ENCODE peak calls at places on chromosome 4, in five cellular contexts. F is PC-3, H is MM.1S, Y is GM23338, A is HCT116. D is an unnamed sample. For H3K4me1, the result is how much of the 10 kb centered on the place peaks cover.

GRCh38 chr4:144185086-144185485 is 44.6 kb upstream of the GYPA start:
- DNase-seq in F (no peak), Y (no peak), H (no peak), A (no peak), D (no peak)

GRCh38 chr4:70113656-70114055 is 40.4 kb upstream of the PRR27 start:
- DNase-seq in A (no peak), F (no peak), Y (no peak), H (no peak), D (no peak)

GRCh38 chr4:40626183-40626990 is 3.3 kb downstream of the RBM47 start:
- DNase-seq in A (no peak), H (no peak), Y (peak), F (peak), D (no peak)

GRCh38 chr4:147639388-147639787 is 22.2 kb downstream of the TMEM184C start:
- DNase-seq in Y (no peak), F (no peak), A (no peak), H (no peak), D (no peak)

GRCh38 chr4:7270121-7270520 is 77.8 kb downstream of the SORCS2 start:
- DNase-seq in Y (no peak), F (no peak), H (no peak), A (no peak), D (no peak)

GRCh38 chr4:177047851-177048174 is 255.1 kb upstream of the VEGFC start:
- DNase-seq in Y (no peak), A (no peak), F (peak), H (no peak), D (no peak)

GRCh38 chr4:10629394-10629793 is 55.2 kb downstream of the CLNK start:
- DNase-seq in A (no peak), H (no peak), Y (no peak), F (no peak), D (no peak)

GRCh38 chr4:23038626-23039245 is 346.0 kb downstream of the GBA3 start:
- DNase-seq in F (peak), A (no peak), Y (no peak), H (no peak), D (no peak)

GRCh38 chr4:156999175-156999517 is 27.5 kb upstream of the PDGFC start:
- DNase-seq in H (no peak), Y (peak), A (peak), F (peak), D (no peak)

GRCh38 chr4:98352940-98353339 is 91.8 kb downstream of the RAP1GDS1 start:
- DNase-seq in A (no peak), F (no peak), H (no peak), Y (no peak), D (no peak)

GRCh38 chr4:160505724-160506123 is 1402.8 kb downstream of the RAPGEF2 start:
- DNase-seq in Y (no peak), F (no peak), A (no peak), H (no peak), D (no peak)

GRCh38 chr4:99754756-99755155 is 61.9 kb upstream of the DAPP1 start:
- DNase-seq in Y (no peak), F (no peak), A (no peak), H (no peak), D (no peak)

GRCh38 chr4:158906073-158906472 is 137.2 kb downstream of the FNIP2 start:
- DNase-seq in F (peak), A (no peak), H (no peak), Y (no peak), D (peak)

GRCh38 chr4:24328300-24328699 is 256.1 kb downstream of the DHX15 start:
- DNase-seq in H (no peak), F (no peak), Y (peak), A (no peak), D (no peak)

GRCh38 chr4:187046471-187046870 is 322.8 kb upstream of the FAT1 start:
- DNase-seq in F (no peak), Y (no peak), H (no peak), A (no peak), D (no peak)

GRCh38 chr4:46441116-46441859 is 51.4 kb upstream of the GABRA2 start:
- DNase-seq in A (no peak), H (no peak), F (no peak), Y (no peak), D (no peak)

GRCh38 chr4:79623125-79623905 is 215.3 kb upstream of the GK2 start:
- DNase-seq in A (no peak), F (no peak), H (no peak), Y (no peak), D (no peak)

GRCh38 chr4:165839615-165840333 is 33.3 kb upstream of the TLL1 start:
- DNase-seq in A (no peak), F (peak), H (no peak), Y (no peak), D (no peak)

GRCh38 chr4:81723927-81724587 is 252.3 kb upstream of the RASGEF1B start:
- DNase-seq in H (peak), A (no peak), Y (no peak), F (no peak), D (peak)

GRCh38 chr4:6568689-6569332 is 6.2 kb upstream of the MAN2B2 start:
- DNase-seq in H (no peak), A (peak), F (peak), Y (no peak), D (no peak)

GRCh38 chr4:156558365-156559025 is 413.1 kb downstream of the PDGFC start:
- DNase-seq in Y (no peak), H (no peak), A (no peak), F (no peak), D (no peak)

GRCh38 chr4:14582658-14583057 is 419.6 kb upstream of the CPEB2 start:
- DNase-seq in F (no peak), H (no peak), A (no peak), Y (no peak), D (no peak)

GRCh38 chr4:173415885-173416658 is 17.2 kb upstream of the SCRG1 start:
- DNase-seq in Y (peak), F (no peak), A (no peak), H (no peak), D (no peak)

GRCh38 chr4:186172551-186172950 is 18.8 kb upstream of the CYP4V2 start:
- DNase-seq in A (no peak), Y (no peak), F (no peak), H (no peak), D (no peak)

GRCh38 chr4:74479009-74479408 is 34.1 kb downstream of the AREG start:
- DNase-seq in H (no peak), F (no peak), A (no peak), Y (no peak), D (no peak)

GRCh38 chr4:100414016-100414790 is 103.6 kb downstream of the EMCN start:
- DNase-seq in H (no peak), A (no peak), F (peak), Y (no peak), D (no peak)

GRCh38 chr4:38759077-38759789 is 23.6 kb downstream of the TLR10 start:
- DNase-seq in F (peak), A (no peak), Y (peak), H (peak), D (peak)

GRCh38 chr4:145719752-145720624 is 40.0 kb downstream of the C4orf51 start:
- DNase-seq in Y (peak), F (no peak), H (no peak), A (no peak), D (no peak)

GRCh38 chr4:176259330-176260090 is 9.5 kb downstream of the ASB5 start:
- DNase-seq in Y (no peak), A (no peak), H (no peak), F (peak), D (no peak)

GRCh38 chr4:118918388-118918787 is 29.7 kb downstream of the SYNPO2 start:
- DNase-seq in F (peak), H (no peak), A (no peak), Y (no peak), D (no peak)
- TF ChIP-seq EZH2phosphoT487 in F (no peak), H (no peak), A (no peak), Y (no peak), D (no peak)

GRCh38 chr4:89156515-89156914 is 45.2 kb downstream of the TIGD2 start:
- DNase-seq in H (no peak), A (no peak), F (no peak), Y (no peak), D (no peak)
- H3K4me3 ChIP-seq in H (no peak), A (no peak), F (no peak), Y (no peak), D (no peak)

GRCh38 chr4:26860157-26860921 is at the start of gene STIM2:
- DNase-seq in A (peak), F (peak), Y (peak), H (peak), D (peak)
- H3K4me1 ChIP-seq in A (under half), F (under half), Y (under half), H (under half), D (under half)

DNA sequence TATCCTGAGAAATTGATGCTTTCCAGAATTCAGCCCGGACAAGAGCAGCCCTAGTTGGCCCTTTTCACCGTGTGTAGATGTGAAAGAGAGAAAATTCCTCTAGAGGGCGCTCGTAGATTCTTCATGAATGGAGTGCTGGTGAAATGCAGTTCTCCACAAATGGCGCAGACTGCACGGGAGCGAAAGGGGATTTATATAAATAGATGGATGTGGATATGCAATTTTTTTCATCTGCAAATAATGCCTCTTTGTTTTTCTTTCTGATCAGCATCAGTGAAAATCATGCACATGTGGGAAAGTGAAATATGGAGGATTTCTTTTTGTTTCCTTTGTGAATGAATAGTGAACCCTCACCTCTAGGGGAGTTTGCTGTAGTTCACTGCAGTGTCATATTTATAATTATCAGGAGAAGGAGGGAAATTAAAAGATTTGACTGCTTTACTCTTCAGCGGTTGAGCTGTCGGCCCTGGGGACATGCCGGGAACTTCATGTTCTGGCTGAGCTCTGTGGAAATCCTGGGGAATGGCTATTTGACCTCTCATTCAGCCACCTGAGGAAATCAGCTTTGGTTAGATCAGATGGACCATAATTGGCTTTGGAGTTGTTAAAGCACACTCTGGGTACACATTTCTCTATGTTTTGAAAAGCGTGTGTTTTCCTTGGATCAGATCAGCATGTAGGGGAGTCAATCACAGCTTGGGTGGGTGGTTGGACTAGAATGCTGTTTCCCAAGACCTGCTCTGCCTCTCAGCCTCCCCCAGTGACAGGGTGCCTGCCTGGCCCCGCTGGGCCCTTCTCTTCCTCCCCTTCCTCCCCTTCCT is 115.0 kb upstream of the SHISA3 start:
- DNase-seq in Y (peak), H (peak), F (peak), A (peak), D (peak)
- TF ChIP-seq EZH2phosphoT487 in Y (no peak), H (no peak), F (no peak), A (no peak), D (no peak)

GRCh38 chr4:152556283-152556682 is 20.4 kb upstream of the FBXW7 start:
- DNase-seq in Y (no peak), H (peak), F (no peak), A (no peak), D (peak)
- H3K4me3 ChIP-seq in Y (no peak), H (peak), F (no peak), A (no peak), D (peak)

GRCh38 chr4:2044119-2044485 is 15.0 kb upstream of the NAT8L start:
- DNase-seq in A (no peak), Y (no peak), F (no peak), H (no peak), D (no peak)

GRCh38 chr4:2045518-2045951 is 13.6 kb upstream of the NAT8L start:
- DNase-seq in F (peak), A (no peak), H (peak), Y (no peak), D (no peak)

GRCh38 chr4:2046031-2046961 is 12.8 kb upstream of the NAT8L start:
- DNase-seq in A (no peak), H (no peak), Y (no peak), F (no peak), D (no peak)

GRCh38 chr4:2043396-2044118 is 15.6 kb upstream of the NAT8L start:
- DNase-seq in H (no peak), F (no peak), Y (no peak), A (no peak), D (no peak)

DNA sequence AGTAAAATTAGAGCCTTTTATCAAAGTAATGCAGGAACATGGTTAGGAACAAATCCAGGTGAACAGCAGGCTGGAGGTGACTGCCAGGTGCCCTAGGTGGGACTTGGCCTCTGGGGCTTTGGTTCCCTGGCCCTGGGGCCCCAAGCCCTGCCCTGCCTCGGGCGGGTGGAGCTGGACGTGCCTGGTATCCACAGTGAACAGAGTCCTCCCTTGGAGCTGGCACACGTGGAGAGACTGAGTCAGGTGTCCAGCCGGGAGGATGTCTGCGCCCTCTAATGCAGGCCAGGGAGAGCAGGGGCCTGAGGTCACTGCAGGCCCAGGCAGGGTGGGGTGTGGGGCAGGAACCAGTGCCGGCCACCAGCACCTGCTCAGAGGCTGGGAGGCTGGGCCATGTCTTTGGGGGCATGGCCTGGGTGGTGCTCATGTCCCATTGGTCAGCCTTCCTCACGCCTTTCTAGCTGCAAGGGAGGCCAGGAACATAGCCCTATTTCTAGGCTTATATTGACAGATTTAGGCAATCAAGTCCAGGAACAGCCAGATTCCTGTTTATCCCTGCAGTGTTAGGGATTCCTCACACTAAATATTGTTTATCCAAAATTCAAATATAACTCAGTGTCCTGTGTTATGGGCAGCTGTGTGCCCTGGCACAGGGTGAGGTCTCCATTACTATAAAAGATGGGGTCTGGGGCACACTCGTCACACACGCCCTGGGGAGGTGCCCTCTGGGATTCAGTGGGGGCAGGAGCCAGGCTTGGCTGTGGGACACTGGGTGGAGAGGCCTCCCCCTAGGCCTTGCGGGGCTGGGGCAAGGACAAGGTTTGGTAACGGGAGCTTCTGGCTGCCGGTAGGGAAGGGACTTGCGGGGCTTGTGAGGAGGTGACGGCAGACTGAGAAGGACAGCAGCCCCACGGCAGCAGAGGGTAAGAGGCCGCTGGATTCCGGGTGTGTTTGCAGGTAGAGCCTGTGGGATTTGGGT is 14.3 kb upstream of the NAT8L start:
- DNase-seq in F (no peak), A (no peak), Y (no peak), H (no peak), D (no peak)
- H3K4me1 ChIP-seq in F (under half), A (under half), Y (under half), H (under half), D (under half)

DNA sequence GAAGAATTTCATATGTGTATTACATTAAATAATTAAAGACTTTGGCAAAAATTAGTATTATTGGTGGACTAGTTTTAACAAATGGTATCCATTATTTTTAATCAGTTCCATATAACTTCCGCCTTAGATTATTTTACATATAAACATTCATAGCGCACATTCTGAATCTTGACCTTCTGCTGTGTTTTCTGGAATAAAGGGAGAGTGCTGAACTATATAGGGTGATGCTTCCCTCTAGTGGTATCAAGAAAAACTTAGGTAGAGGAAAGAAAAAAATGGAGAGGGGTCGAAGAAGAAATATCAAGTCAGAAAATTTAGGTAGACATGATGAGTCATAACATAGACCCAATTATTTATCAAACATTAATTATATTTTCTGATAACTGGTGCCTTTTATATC is 155.6 kb upstream of the PACRGL start:
- DNase-seq in H (peak), A (peak), F (peak), Y (peak), D (peak)
- TF ChIP-seq EZH2phosphoT487 in H (no peak), A (no peak), F (no peak), Y (no peak), D (no peak)

GRCh38 chr4:76253511-76253910 is 2.0 kb downstream of the FAM47E start:
- DNase-seq in H (no peak), A (no peak), Y (no peak), F (no peak), D (no peak)

GRCh38 chr4:76252271-76252653 is 741 bp downstream of the FAM47E start:
- DNase-seq in A (no peak), H (no peak), F (no peak), Y (no peak), D (no peak)

GRCh38 chr4:76246852-76247251 is 4.7 kb upstream of the FAM47E start:
- DNase-seq in H (no peak), A (no peak), Y (no peak), F (no peak), D (no peak)

GRCh38 chr4:76251448-76252270 is at the start of gene FAM47E:
- DNase-seq in A (no peak), F (peak), Y (peak), H (peak), D (no peak)

DNA sequence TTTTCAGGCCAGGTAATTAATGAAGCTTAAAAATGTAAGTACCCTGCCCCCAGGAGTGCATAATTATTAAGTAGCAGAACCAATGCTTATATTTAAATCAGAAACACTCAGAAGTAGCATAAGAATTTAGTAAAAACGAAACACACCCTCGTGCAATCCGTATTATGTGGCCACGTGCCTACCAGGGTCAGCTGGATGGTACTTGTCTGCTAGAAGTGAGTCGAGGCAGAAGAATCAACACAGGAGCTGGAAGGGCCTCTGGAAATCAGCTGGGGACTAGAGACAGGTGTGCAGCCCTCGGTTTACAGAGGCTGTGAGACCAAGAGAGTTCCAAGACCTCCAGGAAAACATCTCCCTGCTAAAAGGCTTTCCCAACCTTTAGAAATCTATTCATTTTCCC is 559 bp upstream of the FAM47E start:
- DNase-seq in A (no peak), Y (peak), H (peak), F (no peak), D (no peak)
- H3K4me3 ChIP-seq in A (peak), Y (peak), H (peak), F (peak), D (no peak)

GRCh38 chr4:168846414-168846813 is 163.6 kb downstream of the CBR4 start:
- DNase-seq in Y (peak), A (no peak), F (no peak), H (no peak), D (no peak)

GRCh38 chr4:168850016-168850415 is 160.0 kb downstream of the CBR4 start:
- DNase-seq in Y (no peak), H (no peak), F (no peak), A (no peak), D (no peak)

GRCh38 chr4:168848112-168848511 is 161.9 kb downstream of the CBR4 start:
- DNase-seq in Y (no peak), A (no peak), F (no peak), H (no peak), D (no peak)

GRCh38 chr4:168845897-168846296 is 164.2 kb downstream of the CBR4 start:
- DNase-seq in H (no peak), Y (no peak), A (no peak), F (no peak), D (no peak)

GRCh38 chr4:168848977-168849687 is 160.9 kb downstream of the CBR4 start:
- DNase-seq in Y (peak), F (no peak), A (no peak), H (no peak), D (no peak)
- H3K4me1 ChIP-seq in Y (half or more), F (under half), A (under half), H (under half), D (under half)